ENCODE peak calls at places on chromosomes 16 and 17, in ten cellular contexts. P is body of pancreas, N is bronchial epithelial cell, H is MM.1S, M is left ventricle myocardium inferior, U is OCI-LY7, B is lung, Q is WTC11, D is coronary artery, L is Panc1. R is an unnamed sample.

GRCh38 chr17:323721-324139 is 28.9 kb downstream of the RPH3AL start:
- DNase-seq in N (no peak), L (no peak), B (no peak), D (no peak), P (peak), U (no peak), Q (no peak), H (no peak), M (no peak), R (no peak)

GRCh38 chr17:21455761-21456160 is 79.6 kb downstream of the KCNJ12 start:
- DNase-seq in U (no peak), L (no peak), H (no peak), B (no peak), Q (no peak), M (no peak), P (no peak), D (peak), N (no peak), R (no peak)

GRCh38 chr16:25258856-25259179 is 1.2 kb upstream of the ZKSCAN2 start:
- DNase-seq in B (no peak), Q (no peak), N (no peak), H (no peak), M (no peak), U (peak), D (no peak), P (no peak), L (no peak), R (no peak)

GRCh38 chr16:67734731-67735201 is 15.7 kb upstream of the GFOD2 start:
- DNase-seq in H (no peak), B (no peak), U (no peak), M (no peak), L (no peak), P (no peak), D (no peak), N (no peak), Q (no peak), R (no peak)

GRCh38 chr17:73362697-73363096 is 50.9 kb upstream of the CDC42EP4 start:
- DNase-seq in U (no peak), H (no peak), D (no peak), M (no peak), B (no peak), Q (peak), L (no peak), N (no peak), P (no peak), R (no peak)

GRCh38 chr16:50261707-50262235 is 4.6 kb upstream of the ADCY7 start:
- DNase-seq in H (no peak), B (peak), L (no peak), M (no peak), D (peak), U (no peak), N (no peak), Q (no peak), P (no peak), R (no peak)

GRCh38 chr16:22813223-22813945 is 578 bp upstream of the HS3ST2 start:
- DNase-seq in Q (peak), H (no peak), N (peak), U (no peak), B (peak), M (peak), L (no peak), P (no peak), D (no peak), R (peak)

GRCh38 chr16:1705688-1706385 is at the start of gene MAPK8IP3:
- DNase-seq in B (peak), Q (peak), N (peak), D (peak), P (peak), H (peak), U (peak), L (no peak), M (peak), R (peak)

GRCh38 chr16:17992416-17992815 is 344.1 kb downstream of the NPIPA8 start:
- DNase-seq in D (no peak), N (no peak), H (no peak), Q (no peak), B (no peak), U (no peak), M (no peak), L (no peak), P (no peak), R (no peak)

GRCh38 chr16:83968483-83968865 is 430 bp downstream of the NECAB2 start:
- DNase-seq in M (no peak), B (no peak), Q (no peak), D (no peak), H (no peak), N (no peak), U (no peak), L (no peak), P (no peak), R (no peak)

GRCh38 chr16:85717393-85718152 is 28.8 kb upstream of the GINS2 start:
- DNase-seq in L (no peak), U (peak), P (peak), M (peak), B (peak), Q (peak), D (no peak), N (no peak), H (peak), R (peak)

GRCh38 chr16:85554114-85554790 is 58.9 kb upstream of the GSE1 start:
- DNase-seq in B (peak), M (peak), U (peak), Q (no peak), L (no peak), D (peak), H (peak), N (peak), P (peak), R (peak)

GRCh38 chr17:57892820-57893595 is 43.2 kb upstream of the MRPS23 start:
- DNase-seq in H (no peak), N (peak), L (no peak), Q (peak), D (peak), B (peak), P (peak), M (peak), U (no peak), R (peak)

GRCh38 chr16:50281391-50282009 is 15.1 kb downstream of the ADCY7 start:
- DNase-seq in H (no peak), B (no peak), N (no peak), L (no peak), P (no peak), D (no peak), M (no peak), U (peak), Q (no peak), R (no peak)

GRCh38 chr17:82342361-82343079 is 9.0 kb upstream of the SECTM1 start:
- DNase-seq in Q (no peak), M (no peak), H (no peak), U (no peak), B (no peak), D (no peak), N (no peak), L (no peak), P (no peak), R (no peak)

GRCh38 chr17:41540921-41541625 is 13.0 kb upstream of the KRT19 start:
- DNase-seq in H (no peak), N (peak), L (no peak), B (no peak), Q (no peak), P (no peak), U (no peak), D (no peak), M (no peak), R (peak)

GRCh38 chr16:82756283-82756599 is 129.5 kb downstream of the CDH13 start:
- DNase-seq in B (no peak), Q (no peak), P (no peak), D (no peak), N (peak), M (no peak), H (no peak), L (no peak), U (no peak), R (no peak)

GRCh38 chr17:81519284-81520020 is 6.9 kb upstream of the ACTG1 start:
- DNase-seq in N (peak), L (no peak), H (peak), P (peak), U (peak), Q (peak), D (no peak), B (peak), M (no peak), R (peak)

GRCh38 chr16:57061084-57061905 is 31.1 kb upstream of the CPNE2 start:
- DNase-seq in B (peak), U (no peak), M (peak), L (no peak), D (peak), N (peak), P (peak), Q (no peak), H (no peak), R (peak)

GRCh38 chr16:30377050-30377811 is 2.6 kb downstream of the MYL11 start:
- DNase-seq in D (peak), N (no peak), M (no peak), B (no peak), H (no peak), L (no peak), Q (no peak), P (no peak), U (no peak), R (no peak)

GRCh38 chr17:74466785-74467158 is 338 bp downstream of the CD300A start:
- DNase-seq in Q (no peak), L (no peak), H (no peak), B (no peak), M (no peak), P (no peak), D (no peak), U (no peak), N (no peak), R (no peak)

GRCh38 chr17:8359769-8360168 is 16.7 kb downstream of the KRABD2 start:
- DNase-seq in P (no peak), N (peak), B (no peak), D (no peak), L (no peak), Q (no peak), M (no peak), U (no peak), H (no peak), R (peak)

GRCh38 chr16:17294856-17295255 is 175.9 kb downstream of the XYLT1 start:
- DNase-seq in H (no peak), U (no peak), D (no peak), N (no peak), P (no peak), M (no peak), B (no peak), L (no peak), Q (no peak), R (no peak)

GRCh38 chr17:43673516-43674323 is 12.0 kb upstream of the MEOX1 start:
- DNase-seq in Q (peak), L (peak), P (peak), H (peak), M (peak), N (peak), U (peak), B (peak), D (no peak), R (peak)

GRCh38 chr17:79607941-79608728 is 2.7 kb downstream of the RBFOX3 start:
- DNase-seq in U (no peak), N (no peak), M (no peak), Q (peak), B (no peak), D (no peak), P (no peak), L (no peak), H (no peak), R (no peak)

GRCh38 chr16:18827890-18828289 is 26.5 kb upstream of the ARL6IP1 start:
- DNase-seq in U (no peak), D (no peak), M (no peak), N (no peak), L (no peak), B (no peak), H (no peak), Q (no peak), P (no peak), R (no peak)

GRCh38 chr17:76542984-76543383 is 3.1 kb downstream of the PRCD start:
- DNase-seq in L (no peak), P (no peak), U (no peak), D (no peak), H (no peak), N (no peak), B (no peak), Q (no peak), M (peak), R (no peak)

GRCh38 chr17:68562736-68563135 is 38.4 kb downstream of the FAM20A start:
- DNase-seq in H (no peak), D (no peak), Q (no peak), L (no peak), U (no peak), N (no peak), B (no peak), P (no peak), M (no peak), R (no peak)

GRCh38 chr16:87844374-87844733 is 25.0 kb downstream of the SLC7A5 start:
- DNase-seq in N (no peak), H (no peak), M (peak), P (no peak), D (no peak), Q (peak), U (no peak), L (no peak), B (no peak), R (no peak)

GRCh38 chr16:20614201-20615141 is 38.3 kb upstream of the ACSM2B start:
- DNase-seq in Q (no peak), U (no peak), H (no peak), P (peak), B (peak), L (no peak), M (no peak), D (no peak), N (no peak), R (no peak)

GRCh38 chr17:81510798-81511549 is 1.6 kb downstream of the ACTG1 start:
- DNase-seq in H (peak), L (no peak), U (peak), Q (no peak), M (no peak), N (no peak), D (peak), P (no peak), B (no peak), R (no peak)

GRCh38 chr17:48907713-48908046 is 527 bp upstream of the UBE2Z start:
- DNase-seq in H (peak), D (no peak), U (no peak), P (no peak), Q (no peak), L (no peak), B (no peak), N (peak), M (no peak), R (no peak)

GRCh38 chr17:5126719-5127488 is 11.1 kb downstream of the USP6 start:
- DNase-seq in Q (no peak), B (peak), H (no peak), P (no peak), D (peak), M (no peak), L (no peak), U (no peak), N (no peak), R (no peak)

GRCh38 chr17:5121186-5121841 is 5.5 kb downstream of the USP6 start:
- DNase-seq in U (no peak), Q (no peak), B (no peak), H (no peak), P (no peak), L (no peak), M (no peak), N (no peak), D (peak), R (no peak)

GRCh38 chr17:5120036-5120435 is 4.2 kb downstream of the USP6 start:
- DNase-seq in N (no peak), H (no peak), L (no peak), P (no peak), M (no peak), D (peak), B (no peak), U (no peak), Q (no peak), R (no peak)

GRCh38 chr17:5123343-5124124 is 7.7 kb downstream of the USP6 start:
- DNase-seq in H (no peak), B (no peak), M (no peak), Q (no peak), P (no peak), N (no peak), U (no peak), D (peak), L (no peak), R (no peak)

GRCh38 chr17:5122586-5123342 is 6.9 kb downstream of the USP6 start:
- DNase-seq in P (peak), D (peak), Q (peak), N (no peak), M (no peak), L (no peak), H (no peak), U (no peak), B (no peak), R (no peak)
- TF ChIP-seq CTCF in P (no peak), D (no peak), Q (no peak), N (no peak), M (no peak), L (no peak), H (no peak), U (no peak), B (no peak), R (no peak)

GRCh38 chr17:60095381-60095780 is 16.7 kb upstream of the HEATR6 start:
- DNase-seq in P (no peak), H (no peak), U (no peak), L (no peak), M (no peak), N (no peak), B (no peak), Q (no peak), D (no peak), R (no peak)

GRCh38 chr17:60095830-60096229 is 17.1 kb upstream of the HEATR6 start:
- DNase-seq in B (no peak), Q (no peak), U (no peak), P (no peak), D (no peak), M (no peak), L (no peak), H (no peak), N (no peak), R (no peak)

GRCh38 chr17:60093694-60094093 is 15.0 kb upstream of the HEATR6 start:
- DNase-seq in H (no peak), Q (no peak), N (no peak), U (no peak), P (no peak), L (no peak), B (no peak), M (no peak), D (no peak), R (no peak)

GRCh38 chr17:60091908-60092331 is 13.2 kb upstream of the HEATR6 start:
- DNase-seq in L (no peak), D (no peak), B (no peak), H (no peak), N (peak), Q (no peak), P (no peak), U (no peak), M (no peak), R (no peak)

GRCh38 chr17:60094754-60095153 is 16.0 kb upstream of the HEATR6 start:
- DNase-seq in N (no peak), Q (no peak), B (no peak), L (no peak), U (peak), M (no peak), P (no peak), D (no peak), H (no peak), R (no peak)
- TF ChIP-seq CTCF in N (no peak), Q (no peak), B (no peak), L (no peak), U (no peak), M (no peak), P (no peak), D (no peak), H (no peak), R (no peak)

DNA sequence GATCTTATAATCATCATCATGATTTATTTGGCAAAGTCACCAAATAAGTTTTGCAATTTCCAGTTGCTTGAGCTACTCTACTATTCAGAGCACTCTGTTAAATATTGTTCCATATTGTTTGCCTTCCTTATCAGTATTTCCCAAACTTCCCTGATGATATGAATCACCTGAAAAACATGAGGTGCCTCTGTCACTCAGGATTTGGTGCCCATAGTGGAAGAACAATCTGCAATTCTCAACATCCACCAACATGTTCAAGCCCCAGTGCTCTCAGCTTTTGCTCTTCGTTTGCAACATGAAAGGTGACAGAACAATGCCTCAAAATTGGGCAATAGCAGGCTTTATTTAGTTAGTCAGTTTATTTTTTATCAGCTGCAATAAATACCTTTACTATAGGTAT is 28.6 kb upstream of the WSB1 start:
- DNase-seq in U (no peak), M (no peak), L (no peak), Q (no peak), H (no peak), P (no peak), B (no peak), D (no peak), N (peak), R (no peak)
- TF ChIP-seq CTCF in U (no peak), M (no peak), L (no peak), Q (no peak), H (no peak), P (no peak), B (no peak), D (no peak), N (no peak), R (no peak)

GRCh38 chr16:27974896-27975540 is 88.5 kb downstream of the GSG1L start:
- DNase-seq in P (no peak), Q (no peak), H (no peak), D (peak), B (no peak), L (no peak), M (no peak), N (no peak), U (no peak), R (no peak)

GRCh38 chr16:27969574-27969973 is 93.9 kb downstream of the GSG1L start:
- DNase-seq in P (no peak), H (no peak), M (no peak), Q (no peak), B (no peak), U (no peak), L (no peak), D (no peak), N (peak), R (peak)

GRCh38 chr16:27973678-27974077 is 89.8 kb downstream of the GSG1L start:
- DNase-seq in U (peak), L (no peak), Q (no peak), M (no peak), H (no peak), D (peak), N (no peak), B (no peak), P (no peak), R (no peak)

GRCh38 chr16:27976990-27977389 is 86.5 kb downstream of the GSG1L start:
- DNase-seq in L (no peak), D (peak), U (no peak), M (no peak), P (no peak), Q (no peak), H (no peak), N (no peak), B (no peak), R (no peak)

GRCh38 chr16:27972500-27972899 is 91.0 kb downstream of the GSG1L start:
- DNase-seq in B (no peak), U (peak), P (no peak), M (no peak), L (peak), N (peak), Q (peak), D (no peak), H (peak), R (peak)
- TF ChIP-seq CTCF in B (no peak), U (peak), P (no peak), M (peak), L (peak), N (peak), Q (no peak), D (no peak), H (peak), R (peak)

DNA sequence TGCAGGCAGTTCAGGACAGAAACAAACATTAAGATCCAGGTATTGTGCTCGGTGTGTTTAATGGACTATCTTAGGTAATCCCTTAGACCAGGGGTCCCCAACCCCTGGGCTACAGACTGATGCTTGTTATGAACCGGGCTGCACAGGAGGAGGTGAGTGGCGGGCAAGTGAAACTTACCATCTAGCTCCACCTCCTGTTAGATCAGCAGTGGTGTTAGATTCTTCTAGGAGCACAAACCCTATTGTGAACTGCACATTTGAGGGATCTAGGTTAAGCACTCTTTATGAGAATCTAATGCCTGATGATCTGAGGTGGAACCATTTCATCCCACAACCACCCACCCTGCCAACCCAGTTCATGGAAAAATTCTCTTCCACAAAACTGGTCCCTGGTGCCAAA is 37.8 kb upstream of the ASIC2 start:
- DNase-seq in P (no peak), N (no peak), B (no peak), Q (no peak), M (no peak), H (no peak), U (no peak), D (no peak), L (no peak), R (peak)
- TF ChIP-seq CTCF in P (no peak), N (no peak), B (no peak), Q (no peak), M (no peak), H (no peak), U (no peak), D (no peak), L (no peak), R (no peak)

GRCh38 chr17:9676084-9676483 is 30.8 kb downstream of the USP43 start:
- DNase-seq in Q (no peak), P (no peak), L (no peak), H (no peak), U (no peak), D (no peak), N (peak), M (no peak), B (no peak), R (peak)
- TF ChIP-seq CTCF in Q (no peak), P (peak), L (peak), H (no peak), U (peak), D (no peak), N (peak), M (peak), B (no peak), R (no peak)

R was measured in MCF 10A.